ENCODE peak calls at places on chromosomes 5 and 9, in six cellular contexts. B is lower leg skin; P is Caco-2; Z is CD8-positive, alpha-beta memory T cell; Y is astrocyte of the spinal cord; W is A549. Q is an unnamed sample.

GRCh38 chr9:24286761-24287160 is 258.9 kb downstream of the IZUMO3 start:
- DNase-seq in B (no peak), P (no peak), Z (no peak), Y (no peak), W (no peak), Q (no peak)

GRCh38 chr9:130769004-130769403 is 66.0 kb upstream of the ABL1 start:
- DNase-seq in B (no peak), P (no peak), Z (no peak), Y (no peak), W (no peak), Q (no peak)

GRCh38 chr9:17614929-17615328 is 36.1 kb downstream of the SH3GL2 start:
- DNase-seq in B (no peak), P (no peak), Z (no peak), Y (no peak), W (no peak), Q (no peak)

GRCh38 chr9:14529047-14529446 is 164.2 kb downstream of the ZDHHC21 start:
- DNase-seq in B (no peak), P (no peak), Z (no peak), Y (no peak), W (no peak), Q (no peak)

GRCh38 chr5:80070338-80071056 is 35.3 kb downstream of the THBS4 start:
- DNase-seq in B (no peak), P (no peak), Z (no peak), Y (no peak), W (no peak), Q (no peak)

GRCh38 chr9:11312976-11313375 is 700.2 kb upstream of the PTPRD start:
- DNase-seq in B (no peak), P (no peak), Z (no peak), Y (peak; percentile 9), W (no peak), Q (no peak)

GRCh38 chr9:136327313-136327971 is at the start of gene GPSM1:
- DNase-seq in B (no peak), P (no peak), Z (no peak), Y (peak; percentile 55), W (peak; percentile 52), Q (peak; percentile 70)

GRCh38 chr9:5110867-5111681 is 74.4 kb downstream of the INSL6 start:
- DNase-seq in B (no peak), P (no peak), Z (peak; percentile 49), Y (no peak), W (no peak), Q (no peak)

GRCh38 chr5:168027002-168027401 is 264.4 kb upstream of the WWC1 start:
- DNase-seq in B (no peak), P (no peak), Z (no peak), Y (no peak), W (no peak), Q (no peak)

GRCh38 chr5:102974177-102974576 is 145.8 kb downstream of the GIN1 start:
- DNase-seq in B (no peak), P (peak; percentile 31), Z (no peak), Y (no peak), W (no peak), Q (no peak)

GRCh38 chr5:149563461-149563860 is 12.2 kb upstream of the CSNK1A1 start:
- DNase-seq in B (no peak), P (no peak), Z (no peak), Y (no peak), W (no peak), Q (no peak)

GRCh38 chr9:114691046-114691955 is 9.3 kb upstream of the TEX48 start:
- DNase-seq in B (no peak), P (no peak), Z (peak; percentile 84), Y (peak; percentile 90), W (peak; percentile 78), Q (no peak)

GRCh38 chr5:423626-424258 is 19.2 kb upstream of the EXOC3 start:
- DNase-seq in B (peak; percentile 69), P (no peak), Z (no peak), Y (no peak), W (no peak), Q (no peak)

GRCh38 chr5:117568622-117569021 is 994.0 kb upstream of the SEMA6A start:
- DNase-seq in B (no peak), P (no peak), Z (no peak), Y (no peak), W (no peak), Q (no peak)

GRCh38 chr9:78609471-78609870 is 312.5 kb downstream of the PSAT1 start:
- DNase-seq in B (no peak), P (no peak), Z (no peak), Y (no peak), W (no peak), Q (no peak)

GRCh38 chr9:8895498-8896224 is 1096.1 kb upstream of the DMAC1 start:
- DNase-seq in B (no peak), P (no peak), Z (no peak), Y (peak; percentile 69), W (peak; percentile 5), Q (no peak)

GRCh38 chr9:21853414-21853813 is 51.0 kb downstream of the MTAP start:
- DNase-seq in B (no peak), P (no peak), Z (no peak), Y (no peak), W (no peak), Q (no peak)

GRCh38 chr5:170611446-170612088 is 107.7 kb downstream of the KCNIP1 start:
- DNase-seq in B (no peak), P (no peak), Z (no peak), Y (peak; percentile 23), W (no peak), Q (no peak)

GRCh38 chr9:85430659-85431370 is 310.9 kb downstream of the AGTPBP1 start:
- DNase-seq in B (no peak), P (no peak), Z (no peak), Y (peak; percentile 28), W (no peak), Q (no peak)

GRCh38 chr9:2039294-2040180 is 24.4 kb downstream of the SMARCA2 start:
- DNase-seq in B (no peak), P (no peak), Z (no peak), Y (no peak), W (no peak), Q (no peak)

GRCh38 chr5:116396700-116397099 is 177.9 kb downstream of the SEMA6A start:
- DNase-seq in B (no peak), P (no peak), Z (no peak), Y (no peak), W (no peak), Q (no peak)

GRCh38 chr5:63963080-63963735 is 963 bp upstream of the HTR1A start:
- DNase-seq in B (no peak), P (peak; percentile 57), Z (no peak), Y (peak; percentile 62), W (peak; percentile 28), Q (no peak)

GRCh38 chr9:100573655-100574260 is 4.1 kb upstream of the CAVIN4 start:
- DNase-seq in B (no peak), P (no peak), Z (no peak), Y (no peak), W (no peak), Q (no peak)

GRCh38 chr9:21434202-21435014 is 5.8 kb upstream of the IFNA1 start:
- DNase-seq in B (no peak), P (no peak), Z (peak; percentile 58), Y (peak; percentile 78), W (peak; percentile 28), Q (no peak)

GRCh38 chr9:81526587-81526986 is 162.8 kb downstream of the TLE1 start:
- DNase-seq in B (no peak), P (no peak), Z (no peak), Y (peak; percentile 84), W (no peak), Q (no peak)

GRCh38 chr9:91714020-91714721 is 235.9 kb downstream of the ROR2 start:
- DNase-seq in B (peak; percentile 90), P (peak; percentile 72), Z (no peak), Y (peak; percentile 25), W (no peak), Q (peak; percentile 45)

GRCh38 chr5:15500326-15500958 is 462 bp downstream of the FBXL7 start:
- DNase-seq in B (peak; percentile 92), P (no peak), Z (no peak), Y (peak; percentile 46), W (peak; percentile 3), Q (peak; percentile 65)

GRCh38 chr5:88889165-88890069 is 6.4 kb upstream of the MEF2C start:
- DNase-seq in B (peak; percentile 90), P (no peak), Z (no peak), Y (peak; percentile 62), W (no peak), Q (peak; percentile 63)

GRCh38 chr5:54829686-54830085 is 155.7 kb downstream of the ESM1 start:
- DNase-seq in B (no peak), P (no peak), Z (no peak), Y (no peak), W (no peak), Q (no peak)

GRCh38 chr5:146447734-146448380 is 724 bp downstream of the TCERG1 start:
- DNase-seq in B (no peak), P (no peak), Z (no peak), Y (peak; percentile 36), W (no peak), Q (no peak)

GRCh38 chr9:89667730-89668129 is 62.9 kb downstream of the GADD45G start:
- DNase-seq in B (no peak), P (peak; percentile 61), Z (no peak), Y (no peak), W (no peak), Q (no peak)

GRCh38 chr5:90191352-90192045 is 218.1 kb downstream of the CETN3 start:
- DNase-seq in B (no peak), P (peak; percentile 45), Z (no peak), Y (no peak), W (no peak), Q (no peak)
- H3K4me3 ChIP-seq in B (no peak overlapping the region), P (no peak overlapping the region), Z (no peak overlapping the region), Y (no peak overlapping the region), W (no peak overlapping the region), Q (no peak overlapping the region)

DNA sequence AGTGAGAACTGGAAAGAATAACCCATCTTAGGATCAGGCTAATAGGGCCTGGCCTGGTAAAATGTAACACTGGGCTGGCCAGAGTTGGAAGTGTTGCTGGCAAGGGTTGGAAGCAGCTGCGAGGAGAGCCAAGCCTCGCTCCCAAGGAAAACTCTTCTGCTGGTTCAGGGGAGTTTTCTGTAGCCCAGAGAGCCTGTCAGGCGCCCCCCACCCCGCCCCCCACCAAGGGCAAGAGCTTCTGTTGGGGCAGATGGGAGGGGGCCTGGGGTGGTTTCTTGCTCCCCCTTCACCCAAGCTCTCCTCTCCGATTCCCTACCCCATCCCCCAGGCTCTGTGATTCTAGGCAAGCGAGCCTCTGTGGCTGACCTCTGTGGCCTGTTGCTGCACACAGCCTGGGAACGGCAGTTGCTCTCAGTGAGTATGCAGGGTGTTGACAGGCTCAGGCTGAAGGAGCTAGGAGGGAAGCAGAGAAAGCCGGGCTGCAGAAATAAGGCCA is 547.8 kb downstream of the CCDC171 start:
- DNase-seq in B (no peak), P (no peak), Z (no peak), Y (peak; percentile 36), W (no peak), Q (peak; percentile 72)
- H3K4me3 ChIP-seq in B (no peak overlapping the region), P (no peak overlapping the region), Z (no peak overlapping the region), Y (no peak overlapping the region), W (no peak overlapping the region), Q (no peak overlapping the region)

GRCh38 chr9:138022756-138023393 is 145.3 kb downstream of the CACNA1B start:
- DNase-seq in B (peak; percentile 75), P (no peak), Z (no peak), Y (no peak), W (no peak), Q (no peak)
- H3K4me3 ChIP-seq in B (no peak overlapping the region), P (peak overlapping the region; percentile 3), Z (no peak overlapping the region), Y (no peak overlapping the region), W (peak overlapping the region; percentile 47), Q (peak overlapping the region; percentile 27)

DNA sequence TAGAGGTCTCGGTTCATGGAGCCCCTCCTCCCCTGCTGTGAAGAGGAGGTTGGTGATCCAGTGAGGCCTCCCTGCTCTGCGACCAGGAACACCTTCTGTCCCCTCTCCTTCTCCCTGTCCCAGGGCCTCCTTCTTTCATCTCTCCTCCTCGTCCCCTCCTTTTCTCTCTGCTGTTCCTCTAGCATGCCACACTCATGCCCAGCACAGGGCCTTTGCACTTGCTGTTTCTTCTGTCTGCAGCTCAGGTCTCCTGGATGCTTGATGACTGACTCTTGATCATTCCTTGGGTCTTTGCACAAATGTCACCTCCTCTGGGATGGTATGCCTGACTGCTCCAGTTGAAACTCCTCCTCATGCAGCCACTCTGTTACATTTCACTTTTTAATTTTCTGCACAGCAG is 23.2 kb upstream of the PSD2 start:
- DNase-seq in B (no peak), P (no peak), Z (no peak), Y (no peak), W (no peak), Q (no peak)
- H3K4me3 ChIP-seq in B (no peak overlapping the region), P (no peak overlapping the region), Z (no peak overlapping the region), Y (no peak overlapping the region), W (no peak overlapping the region), Q (no peak overlapping the region)

Q was measured in left ventricle myocardium inferior.